ENCODE peak calls at places on chromosomes 13 and 19, in six cellular contexts. One of them, this sample, is unnamed.

GRCh38 chr19:17424743-17425365 is 5.0 kb downstream of the MVB12A start:
- DNase-seq in HEK293T: peak
- DNase-seq in A549: no peak
- DNase-seq in HepG2: no peak
- DNase-seq in K562: peak
- DNase-seq in GM12878: no peak
- DNase-seq in this sample: peak

GRCh38 chr13:44406617-44407016 is 33.0 kb downstream of the SERP2 start:
- DNase-seq in HEK293T: no peak
- DNase-seq in A549: no peak
- DNase-seq in HepG2: no peak
- DNase-seq in K562: no peak
- DNase-seq in GM12878: no peak
- DNase-seq in this sample: no peak

GRCh38 chr19:1001538-1002166 is 1.4 kb downstream of the GRIN3B start:
- DNase-seq in HEK293T: peak
- DNase-seq in A549: no peak
- DNase-seq in HepG2: no peak
- DNase-seq in K562: peak
- DNase-seq in GM12878: no peak
- DNase-seq in this sample: no peak

GRCh38 chr19:38739440-38740251 is 4.6 kb downstream of the CAPN12 start:
- DNase-seq in HEK293T: no peak
- DNase-seq in A549: no peak
- DNase-seq in HepG2: no peak
- DNase-seq in K562: no peak
- DNase-seq in GM12878: no peak
- DNase-seq in this sample: no peak

GRCh38 chr13:46721054-46721453 is 75.9 kb downstream of the ESD start:
- DNase-seq in HEK293T: peak
- DNase-seq in A549: peak
- DNase-seq in HepG2: peak
- DNase-seq in K562: peak
- DNase-seq in GM12878: no peak
- DNase-seq in this sample: peak

GRCh38 chr13:93235258-93236015 is 8.8 kb downstream of the GPC6 start:
- DNase-seq in HEK293T: no peak
- DNase-seq in A549: no peak
- DNase-seq in HepG2: no peak
- DNase-seq in K562: no peak
- DNase-seq in GM12878: no peak
- DNase-seq in this sample: peak

GRCh38 chr19:56477429-56478338 is 539 bp upstream of the ZNF667 start:
- DNase-seq in HEK293T: no peak
- DNase-seq in A549: no peak
- DNase-seq in HepG2: no peak
- DNase-seq in K562: peak
- DNase-seq in GM12878: no peak
- DNase-seq in this sample: peak

GRCh38 chr13:19158006-19158405 is 23.6 kb downstream of the TUBA3C start:
- DNase-seq in HEK293T: no peak
- DNase-seq in A549: no peak
- DNase-seq in HepG2: no peak
- DNase-seq in K562: no peak
- DNase-seq in GM12878: no peak
- DNase-seq in this sample: no peak

GRCh38 chr19:7264858-7265257 is 29.4 kb downstream of the INSR start:
- DNase-seq in HEK293T: no peak
- DNase-seq in A549: no peak
- DNase-seq in HepG2: no peak
- DNase-seq in K562: no peak
- DNase-seq in GM12878: no peak
- DNase-seq in this sample: no peak

GRCh38 chr19:45569619-45570421 is 14.8 kb downstream of the OPA3 start:
- DNase-seq in HEK293T: peak
- DNase-seq in A549: peak
- DNase-seq in HepG2: peak
- DNase-seq in K562: peak
- DNase-seq in GM12878: no peak
- DNase-seq in this sample: no peak

GRCh38 chr19:38734426-38735256 is 9.6 kb downstream of the CAPN12 start:
- DNase-seq in HEK293T: no peak
- DNase-seq in A549: peak
- DNase-seq in HepG2: no peak
- DNase-seq in K562: no peak
- DNase-seq in GM12878: peak
- DNase-seq in this sample: no peak

GRCh38 chr19:18425515-18426415 is 6.6 kb downstream of the SSBP4 start:
- DNase-seq in HEK293T: no peak
- DNase-seq in A549: no peak
- DNase-seq in HepG2: no peak
- DNase-seq in K562: no peak
- DNase-seq in GM12878: no peak
- DNase-seq in this sample: peak

GRCh38 chr19:38145627-38146026 is 78.4 kb downstream of the DPF1 start:
- DNase-seq in HEK293T: no peak
- DNase-seq in A549: no peak
- DNase-seq in HepG2: no peak
- DNase-seq in K562: no peak
- DNase-seq in GM12878: no peak
- DNase-seq in this sample: no peak

GRCh38 chr13:27283906-27284523 is 13.4 kb downstream of the RASL11A start:
- DNase-seq in HEK293T: no peak
- DNase-seq in A549: peak
- DNase-seq in HepG2: no peak
- DNase-seq in K562: no peak
- DNase-seq in GM12878: no peak
- DNase-seq in this sample: no peak

GRCh38 chr13:79658333-79658975 is 177.5 kb downstream of the NDFIP2 start:
- DNase-seq in HEK293T: no peak
- DNase-seq in A549: no peak
- DNase-seq in HepG2: no peak
- DNase-seq in K562: no peak
- DNase-seq in GM12878: no peak
- DNase-seq in this sample: no peak

GRCh38 chr13:97224544-97225324 is 2.6 kb downstream of the MBNL2 start:
- DNase-seq in HEK293T: peak
- DNase-seq in A549: no peak
- DNase-seq in HepG2: peak
- DNase-seq in K562: peak
- DNase-seq in GM12878: no peak
- DNase-seq in this sample: peak

GRCh38 chr19:1446713-1447564 is 3.0 kb upstream of the APC2 start:
- DNase-seq in HEK293T: no peak
- DNase-seq in A549: no peak
- DNase-seq in HepG2: no peak
- DNase-seq in K562: no peak
- DNase-seq in GM12878: no peak
- DNase-seq in this sample: no peak

GRCh38 chr19:34428549-34429285 is 536 bp downstream of the UBA2 start:
- DNase-seq in HEK293T: peak
- DNase-seq in A549: peak
- DNase-seq in HepG2: peak
- DNase-seq in K562: peak
- DNase-seq in GM12878: no peak
- DNase-seq in this sample: peak

GRCh38 chr13:107713314-107713713 is 502.0 kb downstream of the LIG4 start:
- DNase-seq in HEK293T: no peak
- DNase-seq in A549: no peak
- DNase-seq in HepG2: no peak
- DNase-seq in K562: no peak
- DNase-seq in GM12878: no peak
- DNase-seq in this sample: no peak
- TF ChIP-seq BHLHE40 in HEK293T: no peak
- TF ChIP-seq BHLHE40 in A549: no peak
- TF ChIP-seq BHLHE40 in HepG2: no peak
- TF ChIP-seq BHLHE40 in K562: no peak
- TF ChIP-seq BHLHE40 in GM12878: no peak
- TF ChIP-seq BHLHE40 in this sample: no peak

DNA sequence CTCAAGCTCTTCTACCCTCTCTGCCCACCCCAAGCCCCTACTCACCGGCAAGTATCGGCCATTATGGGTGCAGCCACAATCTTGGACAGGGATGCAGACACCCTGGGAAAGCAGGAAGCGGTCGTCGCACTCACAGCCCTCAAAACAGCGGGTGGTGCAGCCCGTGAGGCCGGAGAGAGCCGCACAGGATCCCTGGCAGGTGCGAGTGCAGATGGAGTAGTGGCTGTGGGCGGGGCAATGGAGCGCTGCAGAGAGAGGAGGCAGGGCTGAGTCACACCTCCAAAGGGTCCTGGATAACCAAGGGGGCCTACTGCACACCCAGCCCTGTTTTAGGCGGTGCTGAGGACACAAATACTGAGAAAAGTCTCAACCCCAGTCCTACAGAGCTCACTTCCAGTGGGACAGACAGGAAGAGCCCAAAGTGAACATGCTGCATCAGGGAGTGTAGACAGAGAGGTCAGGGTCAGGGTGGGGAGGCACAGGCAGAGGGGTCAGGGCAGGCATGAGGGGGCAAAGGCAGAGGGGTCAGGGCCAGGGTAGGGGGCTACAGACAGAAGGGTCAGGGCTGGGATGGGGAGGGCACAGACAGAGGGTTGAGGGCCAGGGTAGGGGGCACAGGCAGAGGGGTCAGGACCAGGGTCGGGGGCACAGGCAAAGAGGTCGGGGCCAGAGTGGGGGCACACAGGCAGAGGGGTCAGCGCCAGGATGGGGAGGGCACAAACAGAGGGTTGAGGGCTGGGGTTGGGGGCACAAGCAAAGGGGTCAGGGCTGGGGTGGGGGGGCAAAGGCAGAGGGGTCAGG is 24.2 kb upstream of the FBL start:
- DNase-seq in HEK293T: no peak
- DNase-seq in A549: no peak
- DNase-seq in HepG2: no peak
- DNase-seq in K562: peak
- DNase-seq in GM12878: no peak
- DNase-seq in this sample: no peak
- TF ChIP-seq BHLHE40 in HEK293T: no peak
- TF ChIP-seq BHLHE40 in A549: no peak
- TF ChIP-seq BHLHE40 in HepG2: no peak
- TF ChIP-seq BHLHE40 in K562: no peak
- TF ChIP-seq BHLHE40 in GM12878: no peak
- TF ChIP-seq BHLHE40 in this sample: no peak

GRCh38 chr13:102948006-102948405 is 102.2 kb downstream of the ERCC5 start:
- DNase-seq in HEK293T: no peak
- DNase-seq in A549: no peak
- DNase-seq in HepG2: no peak
- DNase-seq in K562: no peak
- DNase-seq in GM12878: no peak
- DNase-seq in this sample: no peak
- TF ChIP-seq BHLHE40 in HEK293T: no peak
- TF ChIP-seq BHLHE40 in A549: no peak
- TF ChIP-seq BHLHE40 in HepG2: no peak
- TF ChIP-seq BHLHE40 in K562: no peak
- TF ChIP-seq BHLHE40 in GM12878: no peak
- TF ChIP-seq BHLHE40 in this sample: no peak

GRCh38 chr13:99484405-99484981 is 16.8 kb upstream of the TM9SF2 start:
- DNase-seq in HEK293T: no peak
- DNase-seq in A549: no peak
- DNase-seq in HepG2: no peak
- DNase-seq in K562: no peak
- DNase-seq in GM12878: no peak
- DNase-seq in this sample: peak
- TF ChIP-seq BHLHE40 in HEK293T: no peak
- TF ChIP-seq BHLHE40 in A549: no peak
- TF ChIP-seq BHLHE40 in HepG2: no peak
- TF ChIP-seq BHLHE40 in K562: no peak
- TF ChIP-seq BHLHE40 in GM12878: no peak
- TF ChIP-seq BHLHE40 in this sample: no peak

GRCh38 chr13:83452292-83452950 is 429.9 kb downstream of the SLITRK1 start:
- DNase-seq in HEK293T: no peak
- DNase-seq in A549: no peak
- DNase-seq in HepG2: no peak
- DNase-seq in K562: no peak
- DNase-seq in GM12878: no peak
- DNase-seq in this sample: no peak

GRCh38 chr13:83450586-83450985 is 431.7 kb downstream of the SLITRK1 start:
- DNase-seq in HEK293T: no peak
- DNase-seq in A549: no peak
- DNase-seq in HepG2: no peak
- DNase-seq in K562: no peak
- DNase-seq in GM12878: no peak
- DNase-seq in this sample: no peak

GRCh38 chr13:83453300-83453699 is 429.0 kb downstream of the SLITRK1 start:
- DNase-seq in HEK293T: no peak
- DNase-seq in A549: no peak
- DNase-seq in HepG2: no peak
- DNase-seq in K562: no peak
- DNase-seq in GM12878: no peak
- DNase-seq in this sample: no peak

GRCh38 chr13:83453723-83454122 is 428.6 kb downstream of the SLITRK1 start:
- DNase-seq in HEK293T: no peak
- DNase-seq in A549: no peak
- DNase-seq in HepG2: no peak
- DNase-seq in K562: no peak
- DNase-seq in GM12878: no peak
- DNase-seq in this sample: no peak

GRCh38 chr13:83449666-83450395 is 432.4 kb downstream of the SLITRK1 start:
- DNase-seq in HEK293T: no peak
- DNase-seq in A549: peak
- DNase-seq in HepG2: no peak
- DNase-seq in K562: no peak
- DNase-seq in GM12878: no peak
- DNase-seq in this sample: peak
- TF ChIP-seq BHLHE40 in HEK293T: no peak
- TF ChIP-seq BHLHE40 in A549: no peak
- TF ChIP-seq BHLHE40 in HepG2: no peak
- TF ChIP-seq BHLHE40 in K562: no peak
- TF ChIP-seq BHLHE40 in GM12878: no peak
- TF ChIP-seq BHLHE40 in this sample: no peak

GRCh38 chr19:22526661-22527272 is 104.6 kb upstream of the ZNF98 start:
- DNase-seq in HEK293T: no peak
- DNase-seq in A549: no peak
- DNase-seq in HepG2: no peak
- DNase-seq in K562: no peak
- DNase-seq in GM12878: no peak
- DNase-seq in this sample: no peak

GRCh38 chr19:22528956-22529355 is 105.2 kb upstream of the ZNF492 start:
- DNase-seq in HEK293T: no peak
- DNase-seq in A549: no peak
- DNase-seq in HepG2: no peak
- DNase-seq in K562: no peak
- DNase-seq in GM12878: no peak
- DNase-seq in this sample: no peak

GRCh38 chr19:22527554-22527953 is 105.4 kb upstream of the ZNF98 start:
- DNase-seq in HEK293T: no peak
- DNase-seq in A549: no peak
- DNase-seq in HepG2: no peak
- DNase-seq in K562: no peak
- DNase-seq in GM12878: no peak
- DNase-seq in this sample: no peak

GRCh38 chr19:22519152-22519551 is 97.0 kb upstream of the ZNF98 start:
- DNase-seq in HEK293T: no peak
- DNase-seq in A549: no peak
- DNase-seq in HepG2: no peak
- DNase-seq in K562: no peak
- DNase-seq in GM12878: no peak
- DNase-seq in this sample: no peak

GRCh38 chr19:22523940-22524339 is 101.8 kb upstream of the ZNF98 start:
- DNase-seq in HEK293T: no peak
- DNase-seq in A549: no peak
- DNase-seq in HepG2: no peak
- DNase-seq in K562: no peak
- DNase-seq in GM12878: no peak
- DNase-seq in this sample: no peak
- TF ChIP-seq BHLHE40 in HEK293T: no peak
- TF ChIP-seq BHLHE40 in A549: no peak
- TF ChIP-seq BHLHE40 in HepG2: no peak
- TF ChIP-seq BHLHE40 in K562: no peak
- TF ChIP-seq BHLHE40 in GM12878: no peak
- TF ChIP-seq BHLHE40 in this sample: no peak

GRCh38 chr19:12937243-12938053 is 961 bp upstream of the CALR start:
- DNase-seq in HEK293T: no peak
- DNase-seq in A549: no peak
- DNase-seq in HepG2: peak
- DNase-seq in K562: peak
- DNase-seq in GM12878: no peak
- DNase-seq in this sample: no peak
- TF ChIP-seq BHLHE40 in HEK293T: no peak
- TF ChIP-seq BHLHE40 in A549: peak
- TF ChIP-seq BHLHE40 in HepG2: peak
- TF ChIP-seq BHLHE40 in K562: peak
- TF ChIP-seq BHLHE40 in GM12878: peak
- TF ChIP-seq BHLHE40 in this sample: peak

This sample was measured in IMR-90.